ENCODE peak calls at places on chromosomes 7 and 10, in six cellular contexts. N is HEK293T, G is iris pigment epithelial cell, O is brain microvascular endothelial cell, I is RWPE1, Q is HTR-8/SVneo. Z is an unnamed sample.

GRCh38 chr10:73413108-73413527 is 740 bp downstream of the ANXA7 start:
- DNase-seq in N (peak; percentile 60), G (no peak), O (peak; percentile 32), I (peak; percentile 48), Q (peak; percentile 51), Z (peak; percentile 56)

GRCh38 chr7:34191041-34191440 is 285.7 kb downstream of the BMPER start:
- DNase-seq in N (no peak), G (no peak), O (no peak), I (no peak), Q (no peak), Z (no peak)

GRCh38 chr10:99787303-99787702 is 4.9 kb downstream of the ABCC2 start:
- DNase-seq in N (no peak), G (no peak), O (no peak), I (no peak), Q (no peak), Z (no peak)

GRCh38 chr7:108178393-108178792 is 48.2 kb upstream of the LAMB4 start:
- DNase-seq in N (no peak), G (no peak), O (no peak), I (no peak), Q (no peak), Z (no peak)

GRCh38 chr7:90266808-90267207 is 21.8 kb downstream of the CFAP69 start:
- DNase-seq in N (no peak), G (peak; percentile 81), O (peak; percentile 41), I (no peak), Q (no peak), Z (no peak)

GRCh38 chr7:42460948-42461347 is 223.9 kb upstream of the GLI3 start:
- DNase-seq in N (no peak), G (peak; percentile 10), O (no peak), I (no peak), Q (no peak), Z (no peak)

GRCh38 chr10:68625316-68625921 is 65.3 kb downstream of the TET1 start:
- DNase-seq in N (no peak), G (peak; percentile 34), O (no peak), I (no peak), Q (no peak), Z (no peak)

GRCh38 chr10:25232229-25232628 is 57.4 kb downstream of the GPR158 start:
- DNase-seq in N (no peak), G (no peak), O (no peak), I (no peak), Q (no peak), Z (no peak)

GRCh38 chr10:60817135-60817805 is 39.0 kb downstream of the CDK1 start:
- DNase-seq in N (no peak), G (no peak), O (peak; percentile 31), I (no peak), Q (no peak), Z (no peak)

GRCh38 chr10:116255931-116256748 is 16.9 kb downstream of the GFRA1 start:
- DNase-seq in N (no peak), G (peak; percentile 72), O (no peak), I (no peak), Q (no peak), Z (no peak)

GRCh38 chr10:61903184-61903990 is 1.9 kb downstream of the ARID5B start:
- DNase-seq in N (peak; percentile 49), G (peak; percentile 70), O (no peak), I (peak; percentile 72), Q (no peak), Z (peak; percentile 55)

GRCh38 chr7:53121374-53121773 is 85.9 kb downstream of the POM121L12 start:
- DNase-seq in N (no peak), G (no peak), O (no peak), I (no peak), Q (no peak), Z (no peak)

GRCh38 chr7:140455743-140456142 is 23.6 kb downstream of the MKRN1 start:
- DNase-seq in N (no peak), G (no peak), O (no peak), I (no peak), Q (no peak), Z (no peak)

GRCh38 chr7:11579141-11579540 is 252.9 kb downstream of the THSD7A start:
- DNase-seq in N (no peak), G (peak; percentile 11), O (no peak), I (no peak), Q (no peak), Z (no peak)

GRCh38 chr7:159031750-159032149 is 112.9 kb downstream of the VIPR2 start:
- DNase-seq in N (no peak), G (no peak), O (no peak), I (no peak), Q (no peak), Z (no peak)

GRCh38 chr7:99928994-99929729 is at the start of gene GJC3:
- DNase-seq in N (peak; percentile 69), G (peak; percentile 43), O (peak; percentile 34), I (peak; percentile 42), Q (peak; percentile 54), Z (peak; percentile 54)

GRCh38 chr10:50360486-50360885 is 109.2 kb upstream of the ASAH2 start:
- DNase-seq in N (no peak), G (no peak), O (peak; percentile 25), I (no peak), Q (no peak), Z (no peak)

GRCh38 chr7:43851796-43852195 is 17.5 kb downstream of the MRPS24 start:
- DNase-seq in N (no peak), G (no peak), O (no peak), I (no peak), Q (no peak), Z (no peak)

GRCh38 chr7:134737561-134738353 is 41.7 kb upstream of the CALD1 start:
- DNase-seq in N (no peak), G (peak; percentile 91), O (peak; percentile 93), I (no peak), Q (no peak), Z (no peak)

GRCh38 chr10:68103237-68103866 is 5.9 kb upstream of the MYPN start:
- DNase-seq in N (no peak), G (no peak), O (no peak), I (no peak), Q (no peak), Z (no peak)

GRCh38 chr7:139482122-139482521 is 1.4 kb downstream of the KLRG2 start:
- DNase-seq in N (no peak), G (no peak), O (no peak), I (no peak), Q (no peak), Z (no peak)

GRCh38 chr10:110013615-110014293 is 6.0 kb downstream of the ADD3 start:
- DNase-seq in N (no peak), G (no peak), O (no peak), I (peak; percentile 51), Q (no peak), Z (no peak)

GRCh38 chr10:35399414-35400009 is 63.2 kb downstream of the CCNY start:
- DNase-seq in N (no peak), G (no peak), O (no peak), I (no peak), Q (no peak), Z (no peak)

GRCh38 chr10:124417846-124418725 is 637 bp downstream of the OAT start:
- DNase-seq in N (peak; percentile 69), G (peak; percentile 67), O (peak; percentile 40), I (peak; percentile 63), Q (peak; percentile 27), Z (peak; percentile 54)

GRCh38 chr10:31157125-31157983 is 125.7 kb upstream of the ZNF438 start:
- DNase-seq in N (no peak), G (peak; percentile 83), O (no peak), I (no peak), Q (no peak), Z (no peak)

GRCh38 chr10:92923416-92923815 is 75.1 kb downstream of the EXOC6 start:
- DNase-seq in N (no peak), G (peak; percentile 26), O (no peak), I (no peak), Q (no peak), Z (no peak)

GRCh38 chr10:1544929-1545328 is 192.4 kb downstream of the ADARB2 start:
- DNase-seq in N (no peak), G (no peak), O (no peak), I (no peak), Q (no peak), Z (no peak)

GRCh38 chr10:85916999-85917573 is 449.5 kb downstream of the GRID1 start:
- DNase-seq in N (no peak), G (no peak), O (no peak), I (no peak), Q (no peak), Z (no peak)

GRCh38 chr7:1087952-1088920 is at the start of gene GPER1:
- DNase-seq in N (peak; percentile 35), G (no peak), O (no peak), I (peak; percentile 65), Q (no peak), Z (no peak)

GRCh38 chr7:132133501-132133900 is 442.8 kb downstream of the PLXNA4 start:
- DNase-seq in N (no peak), G (no peak), O (no peak), I (no peak), Q (no peak), Z (no peak)

GRCh38 chr10:78972947-78973900 is 95.5 kb upstream of the ZMIZ1 start:
- DNase-seq in N (peak; percentile 86), G (peak; percentile 94), O (peak; percentile 88), I (peak; percentile 99), Q (peak; percentile 91), Z (peak; percentile 39)

GRCh38 chr7:65731562-65732035 is 141.3 kb upstream of the VKORC1L1 start:
- DNase-seq in N (peak; percentile 60), G (peak; percentile 50), O (peak; percentile 17), I (no peak), Q (no peak), Z (no peak)

GRCh38 chr7:105861252-105861651 is 15.1 kb downstream of the ATXN7L1 start:
- DNase-seq in N (no peak), G (no peak), O (no peak), I (no peak), Q (no peak), Z (no peak)

GRCh38 chr7:26860361-26860760 is 4.0 kb downstream of the SKAP2 start:
- DNase-seq in N (no peak), G (no peak), O (no peak), I (no peak), Q (no peak), Z (no peak)

GRCh38 chr7:4823442-4824119 is 38.2 kb downstream of the PAPOLB start:
- DNase-seq in N (no peak), G (no peak), O (no peak), I (no peak), Q (no peak), Z (no peak)

GRCh38 chr7:37491919-37492694 is 43.4 kb upstream of the ELMO1 start:
- DNase-seq in N (no peak), G (no peak), O (no peak), I (no peak), Q (no peak), Z (no peak)

GRCh38 chr10:24579911-24580310 is 143.8 kb downstream of the ARHGAP21 start:
- DNase-seq in N (no peak), G (no peak), O (no peak), I (no peak), Q (no peak), Z (no peak)

Z was measured in AML-193.